ENCODE peak calls at places on chromosome 9, in ten cellular contexts. V is suprapubic skin; K is colonic mucosa; H is ovary; D is left ventricle myocardium inferior; M is Karpas-422; J is Caco-2; A is IMR-90; W is GM23248; R is CD4-positive, alpha-beta memory T cell. L is an unnamed sample.
A peak's percentile ranks its signal among the peaks of the same experiment; 100 is the strongest.

GRCh38 chr9:84170521-84171141 is 169.9 kb downstream of the SLC28A3 start:
- DNase-seq in R (no peak), J (no peak), H (peak; percentile 76), W (peak; percentile 97), K (peak; percentile 53), M (no peak), A (peak; percentile 98), V (no peak), D (peak; percentile 90), L (no peak)

GRCh38 chr9:113781381-113781780 is 94.7 kb upstream of the ZNF618 start:
- DNase-seq in J (no peak), D (no peak), K (no peak), A (no peak), V (no peak), M (no peak), W (no peak), H (no peak), R (no peak), L (no peak)

GRCh38 chr9:104961238-104961637 is 33.3 kb upstream of the ABCA1 start:
- DNase-seq in A (peak; percentile 83), M (peak; percentile 67), D (no peak), V (no peak), K (peak; percentile 71), H (no peak), W (peak; percentile 46), J (peak; percentile 18), R (peak; percentile 39), L (peak; percentile 84)

GRCh38 chr9:98701576-98701975 is 7.2 kb downstream of the GABBR2 start:
- DNase-seq in H (no peak), J (no peak), D (no peak), K (no peak), W (no peak), A (no peak), V (no peak), M (no peak), R (no peak), L (no peak)

GRCh38 chr9:129981180-129981907 is 61.6 kb downstream of the FNBP1 start:
- DNase-seq in K (no peak), R (no peak), V (peak; percentile 78), A (no peak), J (no peak), W (no peak), H (no peak), M (no peak), D (peak; percentile 25), L (no peak)

GRCh38 chr9:72856985-72857631 is 95.7 kb downstream of the ALDH1A1 start:
- DNase-seq in J (peak; percentile 17), M (peak; percentile 78), R (peak; percentile 15), K (peak; percentile 39), H (no peak), A (peak; percentile 56), D (no peak), V (no peak), W (peak; percentile 78), L (peak; percentile 41)

GRCh38 chr9:68887232-68887631 is 126.7 kb downstream of the PRKACG start:
- DNase-seq in D (no peak), R (no peak), W (no peak), H (no peak), M (no peak), A (no peak), J (no peak), K (no peak), V (no peak), L (no peak)

GRCh38 chr9:16337322-16338029 is 533.0 kb downstream of the BNC2 start:
- DNase-seq in W (peak; percentile 97), K (no peak), A (peak; percentile 97), J (no peak), R (no peak), V (no peak), M (no peak), D (no peak), H (no peak), L (no peak)

GRCh38 chr9:95449016-95449415 is 67.8 kb downstream of the PTCH1 start:
- DNase-seq in A (no peak), H (no peak), K (no peak), M (no peak), W (no peak), D (no peak), R (no peak), V (no peak), J (no peak), L (no peak)

GRCh38 chr9:95447660-95448420 is 68.9 kb downstream of the PTCH1 start:
- DNase-seq in D (no peak), K (no peak), J (no peak), H (no peak), W (no peak), A (no peak), M (no peak), R (no peak), V (no peak), L (peak; percentile 18)

GRCh38 chr9:95446984-95447383 is 69.8 kb downstream of the PTCH1 start:
- DNase-seq in A (no peak), M (no peak), R (no peak), D (no peak), V (no peak), K (no peak), H (no peak), J (no peak), W (no peak), L (no peak)

GRCh38 chr9:95452176-95452575 is 64.6 kb downstream of the PTCH1 start:
- DNase-seq in D (no peak), R (no peak), V (no peak), K (no peak), W (no peak), J (no peak), H (no peak), M (no peak), A (no peak), L (no peak)

DNA sequence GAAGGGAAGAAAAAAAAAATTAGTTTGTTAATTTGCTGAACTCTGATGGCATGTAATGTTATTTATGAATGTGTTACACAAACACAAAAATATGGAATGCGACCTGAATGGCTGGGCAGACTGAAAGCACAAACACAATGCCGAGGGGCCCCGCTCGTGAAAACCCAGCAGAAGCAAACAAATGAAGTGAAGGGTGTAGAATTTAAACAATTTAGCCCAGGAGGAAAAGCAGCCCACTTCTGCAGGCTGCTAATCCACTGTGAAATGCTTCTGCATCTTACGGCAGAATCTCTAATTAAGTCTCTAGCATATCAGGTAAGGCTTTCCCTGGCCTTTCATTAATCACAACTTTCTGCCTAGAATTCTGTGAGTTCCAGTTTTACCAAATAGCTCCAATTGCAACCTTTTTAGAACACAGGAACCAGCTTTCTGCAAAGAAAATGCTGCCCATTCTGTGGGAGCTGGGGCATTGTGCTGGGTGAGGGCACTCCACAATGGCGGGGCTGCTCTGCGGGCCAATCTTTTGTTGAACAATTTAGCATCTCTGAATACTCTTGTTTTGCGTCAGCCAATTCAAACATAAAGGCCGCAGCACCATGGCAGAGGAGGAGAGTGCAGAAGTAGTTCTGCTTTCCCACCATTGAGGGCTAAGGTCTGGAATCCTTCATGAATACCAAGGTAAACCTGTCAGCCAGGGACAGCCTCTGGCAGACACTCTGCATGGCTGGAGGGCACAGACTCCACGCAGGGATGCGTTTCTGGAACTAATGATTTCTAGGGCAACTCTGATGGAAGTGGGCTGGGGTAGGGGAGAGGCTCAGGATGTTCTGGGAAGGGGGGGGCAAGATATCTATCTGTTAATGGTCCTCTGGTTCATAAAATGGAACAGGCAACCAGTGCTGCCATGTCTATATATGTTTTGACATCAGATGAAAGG is 66.3 kb downstream of the PTCH1 start:
- DNase-seq in K (no peak), V (no peak), J (no peak), W (no peak), M (no peak), R (no peak), A (no peak), H (no peak), D (no peak), L (no peak)
- H3K4me1 ChIP-seq in K (no peaks in the 10 kb centered on the region), V (no peaks in the 10 kb centered on the region), J (no peaks in the 10 kb centered on the region), W (no peaks in the 10 kb centered on the region), M (no peaks in the 10 kb centered on the region), R (no peaks in the 10 kb centered on the region), A (peaks cover 10% of the 10 kb centered on the region), H (no peaks in the 10 kb centered on the region), D (peaks cover 15% of the 10 kb centered on the region), L (peaks cover 2% of the 10 kb centered on the region)

DNA sequence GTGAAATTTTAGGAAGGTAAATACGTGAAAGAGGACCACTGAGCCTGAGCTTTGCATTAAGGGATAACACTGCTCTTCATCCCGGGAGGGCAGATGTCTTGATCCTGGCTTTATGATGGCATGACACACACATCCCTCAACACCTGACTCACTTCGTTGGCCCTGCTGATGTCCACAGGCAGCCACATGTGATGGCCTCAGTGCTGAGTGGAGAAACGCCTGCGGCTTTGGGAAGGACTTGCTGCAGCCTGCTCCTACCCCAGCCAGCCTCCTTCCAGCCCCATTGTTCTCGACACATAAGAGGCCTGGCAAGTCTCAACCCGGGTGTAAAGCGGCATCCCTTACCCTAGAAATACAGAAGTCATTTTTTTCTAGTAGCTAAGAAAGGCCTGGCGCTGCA is 169.0 kb downstream of the SYK start:
- DNase-seq in H (no peak), A (peak; percentile 49), J (no peak), K (no peak), M (peak; percentile 27), W (peak; percentile 31), D (no peak), R (no peak), V (no peak), L (no peak)
- H3K36me3 ChIP-seq in H (no peaks in the 10 kb centered on the region), A (no peaks in the 10 kb centered on the region), J (no peaks in the 10 kb centered on the region), K (no peaks in the 10 kb centered on the region), M (no peaks in the 10 kb centered on the region), W (no peaks in the 10 kb centered on the region), D (no peaks in the 10 kb centered on the region), R (no peaks in the 10 kb centered on the region), V (no peaks in the 10 kb centered on the region), L (no peaks in the 10 kb centered on the region)

GRCh38 chr9:127735530-127736176 is 559 bp upstream of the TOR2A start:
- DNase-seq in R (no peak), J (no peak), A (no peak), H (no peak), M (no peak), W (no peak), V (no peak), K (no peak), D (no peak), L (no peak)

GRCh38 chr9:127733609-127734008 is 1.5 kb downstream of the TOR2A start:
- DNase-seq in A (no peak), D (no peak), M (no peak), K (no peak), V (no peak), H (no peak), W (no peak), R (no peak), J (no peak), L (no peak)

GRCh38 chr9:127732444-127732843 is 2.6 kb downstream of the TOR2A start:
- DNase-seq in D (no peak), H (no peak), A (no peak), R (no peak), M (no peak), K (no peak), W (no peak), V (no peak), J (no peak), L (no peak)

GRCh38 chr9:127734247-127734746 is 797 bp downstream of the TOR2A start:
- DNase-seq in J (no peak), K (no peak), W (no peak), D (no peak), A (no peak), M (no peak), H (no peak), R (no peak), V (no peak), L (no peak)

DNA sequence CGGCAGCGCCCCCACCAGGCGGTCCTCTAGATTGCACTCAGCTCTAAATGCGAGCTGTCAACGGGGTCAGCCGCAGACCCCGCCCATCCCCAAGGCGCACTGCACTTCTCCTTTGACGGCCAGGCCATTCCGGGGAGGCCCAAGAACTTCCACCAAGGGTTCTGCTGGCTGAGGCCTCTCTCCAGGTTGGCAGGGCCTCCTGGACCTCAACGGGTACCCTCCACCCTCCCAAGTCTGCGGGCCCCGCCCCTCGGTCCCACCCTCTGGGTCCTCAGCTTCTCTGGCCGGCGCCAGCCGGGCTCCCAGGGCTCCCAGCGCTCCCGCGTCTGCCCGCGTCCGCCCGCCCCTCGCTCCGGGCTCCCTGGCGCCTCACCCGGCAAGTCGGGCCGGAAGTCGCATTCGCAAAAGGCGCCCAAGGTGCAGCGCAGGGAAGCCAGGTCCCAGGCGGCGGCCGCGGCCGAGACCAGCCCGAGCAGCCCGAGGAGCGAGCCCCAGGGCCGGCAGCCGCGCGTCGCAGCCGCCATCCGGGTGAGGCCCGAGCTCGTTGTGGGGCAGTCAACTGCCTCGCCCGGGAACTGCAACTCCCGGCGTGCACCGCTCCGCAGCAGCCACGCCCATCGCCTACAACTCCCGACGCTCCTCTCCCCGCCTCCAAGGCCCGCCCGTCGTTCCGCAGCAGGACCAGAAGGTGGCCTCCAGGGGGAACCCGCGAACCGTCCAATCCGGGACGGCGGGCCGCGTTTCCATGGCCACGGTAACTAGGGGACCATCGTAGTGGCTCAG is at the start of gene TOR2A:
- DNase-seq in W (peak; percentile 99), J (peak; percentile 98), K (peak; percentile 98), H (peak; percentile 98), M (peak; percentile 99), V (peak; percentile 100), D (peak; percentile 98), R (peak; percentile 99), A (peak; percentile 95), L (peak; percentile 97)
- H3K4me1 ChIP-seq in W (peaks cover 11% of the 10 kb centered on the region), J (no peaks in the 10 kb centered on the region), K (peaks cover 7% of the 10 kb centered on the region), H (peaks cover 6% of the 10 kb centered on the region), M (peaks cover 14% of the 10 kb centered on the region), V (peaks cover 22% of the 10 kb centered on the region), D (peaks cover 32% of the 10 kb centered on the region), R (peaks cover 18% of the 10 kb centered on the region), A (peaks cover 6% of the 10 kb centered on the region), L (peaks cover 6% of the 10 kb centered on the region)

DNA sequence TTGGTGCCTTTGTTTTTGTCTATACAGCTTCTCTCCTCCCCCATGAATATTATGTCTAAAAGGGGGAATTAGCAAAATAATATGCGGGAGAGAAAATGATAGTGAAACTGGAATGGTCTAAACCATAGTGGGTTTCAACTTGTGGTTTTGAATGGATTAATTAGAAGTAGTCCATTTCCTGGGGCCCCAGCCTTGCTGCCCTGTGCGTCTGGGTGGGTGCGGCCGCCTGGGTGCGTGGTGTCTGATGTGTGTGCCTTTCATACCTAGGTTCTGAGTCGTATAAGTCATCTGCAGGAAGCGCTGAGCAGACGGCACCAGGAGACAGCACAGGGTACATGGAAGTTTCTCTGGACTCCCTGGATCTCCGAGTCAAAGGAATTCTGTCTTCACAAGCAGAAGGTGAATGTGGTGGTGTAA is 120.0 kb upstream of the CACNA1B start:
- DNase-seq in A (peak; percentile 86), H (no peak), D (no peak), R (peak; percentile 34), W (peak; percentile 80), V (no peak), J (no peak), M (no peak), K (no peak), L (no peak)
- H3K36me3 ChIP-seq in A (peaks cover 52% of the 10 kb centered on the region), H (no peaks in the 10 kb centered on the region), D (peaks cover 83% of the 10 kb centered on the region), R (peaks cover 29% of the 10 kb centered on the region), W (peaks cover 5% of the 10 kb centered on the region), V (peaks cover 69% of the 10 kb centered on the region), J (peaks cover under 1% of the 10 kb centered on the region), M (peaks cover 18% of the 10 kb centered on the region), K (no peaks in the 10 kb centered on the region), L (peaks cover 27% of the 10 kb centered on the region)

L was measured in iPS DF 6.9.